ENCODE peak calls at places on chromosomes 1 and 21, in eight cellular contexts. L is ureter, O is AG04450, F is cardiac fibroblast, M is hippocampal formation, G is tibial artery, B is progenitor cell of endocrine pancreas, I is SJCRH30. S is an unnamed sample.

GRCh38 chr1:116587496-116588308 is 16.9 kb upstream of the CD58 start:
- DNase-seq in L (no peak), G (no peak), M (no peak), I (no peak), O (no peak), F (no peak), B (no peak), S (no peak)

GRCh38 chr1:55045430-55045829 is 6.1 kb downstream of the PCSK9 start:
- DNase-seq in M (no peak), F (no peak), B (no peak), I (no peak), G (peak), L (no peak), O (no peak), S (no peak)

GRCh38 chr1:111813440-111814304 is 58.0 kb downstream of the DDX20 start:
- DNase-seq in F (no peak), I (no peak), M (no peak), O (no peak), G (no peak), L (no peak), B (no peak), S (no peak)

GRCh38 chr1:182725264-182725965 is 41.0 kb upstream of the RGS8 start:
- DNase-seq in O (no peak), G (no peak), B (no peak), M (no peak), I (peak), F (peak), L (no peak), S (peak)

GRCh38 chr1:9391620-9392019 is 98.9 kb downstream of the SPSB1 start:
- DNase-seq in I (no peak), M (no peak), B (no peak), O (no peak), G (no peak), F (no peak), L (no peak), S (peak)

GRCh38 chr1:12153181-12153785 is 13.5 kb upstream of the TNFRSF1B start:
- DNase-seq in M (no peak), I (no peak), F (peak), L (no peak), B (no peak), G (peak), O (peak), S (peak)

GRCh38 chr1:70504176-70504820 is 93.2 kb downstream of the CTH start:
- DNase-seq in B (no peak), G (no peak), I (no peak), O (no peak), F (peak), M (no peak), L (no peak), S (peak)

GRCh38 chr21:36499578-36500471 is 19.9 kb upstream of the CLDN14 start:
- DNase-seq in O (no peak), G (peak), B (no peak), F (peak), M (no peak), L (peak), I (no peak), S (peak)

GRCh38 chr1:102837551-102837950 is 270.8 kb downstream of the COL11A1 start:
- DNase-seq in B (no peak), F (no peak), G (no peak), M (no peak), I (no peak), O (no peak), L (no peak), S (no peak)

GRCh38 chr1:243732627-243733026 is 117.4 kb downstream of the AKT3 start:
- DNase-seq in G (no peak), L (no peak), F (no peak), O (no peak), M (no peak), I (no peak), B (no peak), S (no peak)

GRCh38 chr1:44261475-44261853 is 48.2 kb downstream of the DMAP1 start:
- DNase-seq in O (no peak), G (no peak), L (no peak), M (no peak), I (no peak), B (no peak), F (no peak), S (no peak)

GRCh38 chr1:45543599-45544417 is 6.8 kb upstream of the AKR1A1 start:
- DNase-seq in O (no peak), B (no peak), F (peak), L (peak), M (no peak), I (peak), G (peak), S (no peak)

GRCh38 chr21:43988506-43989230 is 23.4 kb upstream of the TRAPPC10 start:
- DNase-seq in O (no peak), M (no peak), F (no peak), I (no peak), B (no peak), L (no peak), G (no peak), S (no peak)

GRCh38 chr1:40665335-40666171 is at the start of gene RIMS3:
- DNase-seq in M (peak), L (peak), B (peak), G (peak), O (no peak), I (peak), F (peak), S (no peak)

GRCh38 chr1:225998560-225999226 is 450 bp downstream of the SDE2 start:
- DNase-seq in B (no peak), M (no peak), F (peak), L (no peak), I (no peak), G (no peak), O (no peak), S (peak)

GRCh38 chr1:162240643-162240976 is 136.0 kb downstream of the SPATA46 start:
- DNase-seq in F (no peak), I (no peak), M (no peak), O (no peak), B (no peak), G (no peak), L (no peak), S (no peak)

GRCh38 chr1:21381354-21381753 is 58.6 kb upstream of the NBPF3 start:
- DNase-seq in F (no peak), I (no peak), B (no peak), L (no peak), G (no peak), M (no peak), O (no peak), S (no peak)

GRCh38 chr1:173122958-173123852 is 72.5 kb upstream of the TNFSF18 start:
- DNase-seq in I (peak), O (peak), M (peak), F (peak), B (no peak), G (peak), L (peak), S (peak)

GRCh38 chr1:205970486-205970885 is 27.2 kb upstream of the SLC26A9 start:
- DNase-seq in M (no peak), L (no peak), G (no peak), O (no peak), F (peak), I (no peak), B (no peak), S (no peak)

GRCh38 chr1:162676767-162677166 is 44.5 kb downstream of the DDR2 start:
- DNase-seq in G (no peak), O (no peak), F (no peak), M (no peak), I (no peak), L (no peak), B (no peak), S (no peak)

GRCh38 chr1:233182587-233182986 is 112.9 kb downstream of the PCNX2 start:
- DNase-seq in G (no peak), F (no peak), O (no peak), L (no peak), B (no peak), M (no peak), I (no peak), S (no peak)

GRCh38 chr1:54825696-54826095 is 24.6 kb upstream of the TTC22 start:
- DNase-seq in F (no peak), I (no peak), O (no peak), B (no peak), M (no peak), L (peak), G (peak), S (no peak)

GRCh38 chr1:8428441-8428840 is 110.5 kb downstream of the SLC45A1 start:
- DNase-seq in G (no peak), I (no peak), F (no peak), B (no peak), M (no peak), O (no peak), L (no peak), S (no peak)

GRCh38 chr1:108057536-108057935 is 92.6 kb upstream of the VAV3 start:
- DNase-seq in M (no peak), G (peak), F (peak), I (peak), O (no peak), B (no peak), L (peak), S (no peak)

GRCh38 chr1:221074325-221074724 is 195.1 kb downstream of the HLX start:
- DNase-seq in G (no peak), L (no peak), O (no peak), F (peak), B (no peak), M (no peak), I (no peak), S (no peak)

GRCh38 chr21:18245493-18245967 is 897 bp downstream of the CHODL start:
- DNase-seq in L (no peak), F (no peak), I (no peak), G (peak), M (no peak), O (no peak), B (peak), S (peak)

GRCh38 chr21:35904995-35905972 is 155.0 kb downstream of the SETD4 start:
- DNase-seq in G (peak), B (no peak), I (no peak), F (peak), L (no peak), O (no peak), M (no peak), S (no peak)